ENCODE peak calls at places on chromosomes 11 and 22, in nine cellular contexts. One of them, this sample, is unnamed.

GRCh38 chr11:110251837-110252236 is 44.6 kb downstream of the RDX start:
- DNase-seq in A549: peak; percentile 5
- DNase-seq in nephron progenitor cell: no peak
- DNase-seq in HEK293T: no peak
- DNase-seq in fibroblast of the conjunctiva: peak; percentile 37
- DNase-seq in Kasumi-1: no peak
- DNase-seq in Calu3: peak; percentile 5
- DNase-seq in GM03348: peak; percentile 13
- DNase-seq in heart right ventricle: peak; percentile 43
- DNase-seq in this sample: peak; percentile 14

GRCh38 chr22:36328635-36329216 is 59.0 kb downstream of the MYH9 start:
- DNase-seq in HEK293T: no peak
- DNase-seq in fibroblast of the conjunctiva: no peak
- DNase-seq in nephron progenitor cell: no peak
- DNase-seq in A549: peak; percentile 14
- DNase-seq in Calu3: no peak
- DNase-seq in Kasumi-1: no peak
- DNase-seq in GM03348: peak; percentile 37
- DNase-seq in heart right ventricle: peak; percentile 71
- DNase-seq in this sample: peak; percentile 60

GRCh38 chr11:132312161-132312560 is 941.7 kb downstream of the NTM start:
- DNase-seq in GM03348: peak; percentile 32
- DNase-seq in heart right ventricle: no peak
- DNase-seq in A549: no peak
- DNase-seq in Kasumi-1: no peak
- DNase-seq in nephron progenitor cell: no peak
- DNase-seq in Calu3: no peak
- DNase-seq in fibroblast of the conjunctiva: peak; percentile 2
- DNase-seq in HEK293T: no peak
- DNase-seq in this sample: peak; percentile 21

GRCh38 chr11:50088231-50088630 is 55.6 kb downstream of the OR4C45 start:
- DNase-seq in GM03348: no peak
- DNase-seq in A549: no peak
- DNase-seq in heart right ventricle: no peak
- DNase-seq in fibroblast of the conjunctiva: no peak
- DNase-seq in Kasumi-1: no peak
- DNase-seq in Calu3: no peak
- DNase-seq in nephron progenitor cell: no peak
- DNase-seq in HEK293T: no peak
- DNase-seq in this sample: no peak

GRCh38 chr11:4891996-4892640 is 10.4 kb downstream of the OR51T1 start:
- DNase-seq in Calu3: no peak
- DNase-seq in Kasumi-1: no peak
- DNase-seq in nephron progenitor cell: no peak
- DNase-seq in fibroblast of the conjunctiva: peak; percentile 56
- DNase-seq in heart right ventricle: no peak
- DNase-seq in GM03348: peak; percentile 60
- DNase-seq in HEK293T: no peak
- DNase-seq in A549: peak; percentile 2
- DNase-seq in this sample: peak; percentile 70

GRCh38 chr11:92628401-92629292 is 340.8 kb upstream of the MTNR1B start:
- DNase-seq in nephron progenitor cell: no peak
- DNase-seq in A549: no peak
- DNase-seq in Calu3: no peak
- DNase-seq in heart right ventricle: no peak
- DNase-seq in Kasumi-1: peak; percentile 1
- DNase-seq in GM03348: peak; percentile 57
- DNase-seq in HEK293T: no peak
- DNase-seq in fibroblast of the conjunctiva: no peak
- DNase-seq in this sample: peak; percentile 15

GRCh38 chr11:34810107-34810562 is 106.0 kb downstream of the APIP start:
- DNase-seq in A549: no peak
- DNase-seq in heart right ventricle: no peak
- DNase-seq in HEK293T: no peak
- DNase-seq in GM03348: no peak
- DNase-seq in nephron progenitor cell: no peak
- DNase-seq in Calu3: no peak
- DNase-seq in fibroblast of the conjunctiva: no peak
- DNase-seq in Kasumi-1: no peak
- DNase-seq in this sample: no peak

GRCh38 chr11:72391638-72392423 is 42.5 kb downstream of the CLPB start:
- DNase-seq in Calu3: no peak
- DNase-seq in Kasumi-1: no peak
- DNase-seq in HEK293T: no peak
- DNase-seq in A549: no peak
- DNase-seq in GM03348: no peak
- DNase-seq in nephron progenitor cell: peak; percentile 40
- DNase-seq in fibroblast of the conjunctiva: no peak
- DNase-seq in heart right ventricle: no peak
- DNase-seq in this sample: no peak

GRCh38 chr22:48921411-48921903 is 906.2 kb downstream of the BRD1 start:
- DNase-seq in Calu3: no peak
- DNase-seq in HEK293T: no peak
- DNase-seq in A549: no peak
- DNase-seq in heart right ventricle: no peak
- DNase-seq in GM03348: no peak
- DNase-seq in Kasumi-1: no peak
- DNase-seq in fibroblast of the conjunctiva: no peak
- DNase-seq in nephron progenitor cell: no peak
- DNase-seq in this sample: no peak

GRCh38 chr22:30310881-30311771 is 15.6 kb downstream of the TBC1D10A start:
- DNase-seq in HEK293T: no peak
- DNase-seq in nephron progenitor cell: no peak
- DNase-seq in heart right ventricle: peak; percentile 85
- DNase-seq in Calu3: no peak
- DNase-seq in Kasumi-1: no peak
- DNase-seq in fibroblast of the conjunctiva: peak; percentile 49
- DNase-seq in GM03348: peak; percentile 77
- DNase-seq in A549: no peak
- DNase-seq in this sample: peak; percentile 69

GRCh38 chr11:1238767-1239595 is 16.1 kb downstream of the MUC5B start:
- DNase-seq in Kasumi-1: no peak
- DNase-seq in GM03348: no peak
- DNase-seq in nephron progenitor cell: peak; percentile 89
- DNase-seq in fibroblast of the conjunctiva: no peak
- DNase-seq in HEK293T: peak; percentile 36
- DNase-seq in Calu3: no peak
- DNase-seq in heart right ventricle: no peak
- DNase-seq in A549: no peak
- DNase-seq in this sample: no peak

GRCh38 chr11:18534230-18534629 is 7.5 kb upstream of the TSG101 start:
- DNase-seq in heart right ventricle: no peak
- DNase-seq in HEK293T: no peak
- DNase-seq in A549: no peak
- DNase-seq in GM03348: no peak
- DNase-seq in Calu3: no peak
- DNase-seq in Kasumi-1: no peak
- DNase-seq in nephron progenitor cell: no peak
- DNase-seq in fibroblast of the conjunctiva: no peak
- DNase-seq in this sample: no peak

GRCh38 chr11:17700991-17701390 is 18.4 kb upstream of the MYOD1 start:
- DNase-seq in heart right ventricle: no peak
- DNase-seq in A549: no peak
- DNase-seq in nephron progenitor cell: no peak
- DNase-seq in GM03348: no peak
- DNase-seq in fibroblast of the conjunctiva: no peak
- DNase-seq in Kasumi-1: no peak
- DNase-seq in HEK293T: no peak
- DNase-seq in Calu3: no peak
- DNase-seq in this sample: no peak

GRCh38 chr22:46463435-46464227 is 73.8 kb downstream of the CELSR1 start:
- DNase-seq in Calu3: no peak
- DNase-seq in Kasumi-1: no peak
- DNase-seq in nephron progenitor cell: no peak
- DNase-seq in HEK293T: no peak
- DNase-seq in GM03348: no peak
- DNase-seq in fibroblast of the conjunctiva: no peak
- DNase-seq in heart right ventricle: no peak
- DNase-seq in A549: no peak
- DNase-seq in this sample: no peak

GRCh38 chr11:9138133-9138453 is 46.7 kb upstream of the SCUBE2 start:
- DNase-seq in HEK293T: no peak
- DNase-seq in Kasumi-1: no peak
- DNase-seq in Calu3: no peak
- DNase-seq in fibroblast of the conjunctiva: no peak
- DNase-seq in heart right ventricle: no peak
- DNase-seq in A549: no peak
- DNase-seq in GM03348: no peak
- DNase-seq in nephron progenitor cell: no peak
- DNase-seq in this sample: no peak

GRCh38 chr11:77705195-77705876 is 67.7 kb upstream of the CLNS1A start:
- DNase-seq in Kasumi-1: peak; percentile 35
- DNase-seq in GM03348: no peak
- DNase-seq in fibroblast of the conjunctiva: no peak
- DNase-seq in heart right ventricle: no peak
- DNase-seq in nephron progenitor cell: no peak
- DNase-seq in HEK293T: no peak
- DNase-seq in A549: peak; percentile 17
- DNase-seq in Calu3: peak; percentile 79
- DNase-seq in this sample: peak; percentile 10

GRCh38 chr11:82939456-82939855 is 37.9 kb downstream of the DDIAS start:
- DNase-seq in nephron progenitor cell: no peak
- DNase-seq in GM03348: no peak
- DNase-seq in Kasumi-1: no peak
- DNase-seq in heart right ventricle: no peak
- DNase-seq in Calu3: no peak
- DNase-seq in fibroblast of the conjunctiva: no peak
- DNase-seq in HEK293T: no peak
- DNase-seq in A549: no peak
- DNase-seq in this sample: no peak

GRCh38 chr22:32063701-32064100 is 20.6 kb downstream of the SLC5A1 start:
- DNase-seq in Kasumi-1: no peak
- DNase-seq in nephron progenitor cell: no peak
- DNase-seq in heart right ventricle: no peak
- DNase-seq in fibroblast of the conjunctiva: no peak
- DNase-seq in A549: no peak
- DNase-seq in GM03348: no peak
- DNase-seq in Calu3: no peak
- DNase-seq in HEK293T: no peak
- DNase-seq in this sample: no peak

GRCh38 chr11:119776031-119776636 is 47.1 kb upstream of the NECTIN1 start:
- DNase-seq in GM03348: no peak
- DNase-seq in Kasumi-1: no peak
- DNase-seq in heart right ventricle: no peak
- DNase-seq in A549: no peak
- DNase-seq in HEK293T: no peak
- DNase-seq in nephron progenitor cell: no peak
- DNase-seq in fibroblast of the conjunctiva: no peak
- DNase-seq in Calu3: no peak
- DNase-seq in this sample: no peak

GRCh38 chr11:35526370-35526792 is 965 bp upstream of the PAMR1 start:
- DNase-seq in GM03348: no peak
- DNase-seq in A549: no peak
- DNase-seq in Calu3: no peak
- DNase-seq in Kasumi-1: no peak
- DNase-seq in nephron progenitor cell: peak; percentile 23
- DNase-seq in heart right ventricle: no peak
- DNase-seq in fibroblast of the conjunctiva: peak; percentile 54
- DNase-seq in HEK293T: peak; percentile 60
- DNase-seq in this sample: no peak

GRCh38 chr11:128610765-128611617 is 23.6 kb upstream of the ETS1 start:
- DNase-seq in heart right ventricle: peak; percentile 63
- DNase-seq in fibroblast of the conjunctiva: no peak
- DNase-seq in nephron progenitor cell: no peak
- DNase-seq in Calu3: no peak
- DNase-seq in Kasumi-1: no peak
- DNase-seq in A549: no peak
- DNase-seq in HEK293T: no peak
- DNase-seq in GM03348: no peak
- DNase-seq in this sample: no peak

GRCh38 chr11:93686812-93687211 is 25.3 kb downstream of the CEP295 start:
- DNase-seq in fibroblast of the conjunctiva: peak; percentile 26
- DNase-seq in heart right ventricle: no peak
- DNase-seq in GM03348: peak; percentile 70
- DNase-seq in Calu3: no peak
- DNase-seq in A549: no peak
- DNase-seq in HEK293T: no peak
- DNase-seq in Kasumi-1: no peak
- DNase-seq in nephron progenitor cell: no peak
- DNase-seq in this sample: peak; percentile 18

GRCh38 chr11:33531743-33532181 is 168.9 kb downstream of the C11orf91 start:
- DNase-seq in Kasumi-1: no peak
- DNase-seq in Calu3: no peak
- DNase-seq in HEK293T: no peak
- DNase-seq in A549: no peak
- DNase-seq in nephron progenitor cell: no peak
- DNase-seq in fibroblast of the conjunctiva: no peak
- DNase-seq in GM03348: peak; percentile 88
- DNase-seq in heart right ventricle: peak; percentile 8
- DNase-seq in this sample: peak; percentile 69

GRCh38 chr11:73308003-73308962 is at the start of gene ARHGEF17:
- DNase-seq in A549: peak; percentile 71
- DNase-seq in nephron progenitor cell: peak; percentile 82
- DNase-seq in fibroblast of the conjunctiva: peak; percentile 55
- DNase-seq in Kasumi-1: peak; percentile 72
- DNase-seq in GM03348: peak; percentile 92
- DNase-seq in heart right ventricle: peak; percentile 87
- DNase-seq in Calu3: peak; percentile 66
- DNase-seq in HEK293T: peak; percentile 67
- DNase-seq in this sample: peak; percentile 85

GRCh38 chr11:131253885-131254204 is 116.6 kb upstream of the NTM start:
- DNase-seq in heart right ventricle: no peak
- DNase-seq in nephron progenitor cell: no peak
- DNase-seq in GM03348: no peak
- DNase-seq in Calu3: no peak
- DNase-seq in Kasumi-1: no peak
- DNase-seq in A549: no peak
- DNase-seq in fibroblast of the conjunctiva: no peak
- DNase-seq in HEK293T: no peak
- DNase-seq in this sample: no peak

GRCh38 chr22:26617251-26618199 is at the start of gene CRYBB1:
- DNase-seq in GM03348: peak; percentile 65
- DNase-seq in heart right ventricle: peak; percentile 12
- DNase-seq in A549: no peak
- DNase-seq in nephron progenitor cell: no peak
- DNase-seq in Calu3: no peak
- DNase-seq in fibroblast of the conjunctiva: no peak
- DNase-seq in Kasumi-1: peak; percentile 49
- DNase-seq in HEK293T: no peak
- DNase-seq in this sample: no peak

GRCh38 chr11:60786811-60787567 is 1.9 kb downstream of the MS4A10 start:
- DNase-seq in nephron progenitor cell: no peak
- DNase-seq in GM03348: peak; percentile 51
- DNase-seq in heart right ventricle: peak; percentile 85
- DNase-seq in Kasumi-1: no peak
- DNase-seq in fibroblast of the conjunctiva: no peak
- DNase-seq in HEK293T: no peak
- DNase-seq in A549: no peak
- DNase-seq in Calu3: no peak
- DNase-seq in this sample: peak; percentile 63

GRCh38 chr11:105000167-105000566 is 22.8 kb downstream of the CASP5 start:
- DNase-seq in nephron progenitor cell: no peak
- DNase-seq in GM03348: peak; percentile 10
- DNase-seq in fibroblast of the conjunctiva: no peak
- DNase-seq in Calu3: peak; percentile 23
- DNase-seq in Kasumi-1: no peak
- DNase-seq in A549: no peak
- DNase-seq in HEK293T: peak; percentile 10
- DNase-seq in heart right ventricle: no peak
- DNase-seq in this sample: no peak

GRCh38 chr11:91527380-91528030 is 697.1 kb upstream of the FAT3 start:
- DNase-seq in fibroblast of the conjunctiva: no peak
- DNase-seq in HEK293T: no peak
- DNase-seq in GM03348: no peak
- DNase-seq in Kasumi-1: no peak
- DNase-seq in heart right ventricle: no peak
- DNase-seq in Calu3: no peak
- DNase-seq in nephron progenitor cell: no peak
- DNase-seq in A549: no peak
- DNase-seq in this sample: no peak

GRCh38 chr11:2928605-2929510 is at the start of gene PHLDA2:
- DNase-seq in Kasumi-1: no peak
- DNase-seq in heart right ventricle: peak; percentile 39
- DNase-seq in fibroblast of the conjunctiva: peak; percentile 30
- DNase-seq in Calu3: peak; percentile 81
- DNase-seq in A549: peak; percentile 64
- DNase-seq in nephron progenitor cell: peak; percentile 59
- DNase-seq in GM03348: peak; percentile 88
- DNase-seq in HEK293T: peak; percentile 66
- DNase-seq in this sample: peak; percentile 95

GRCh38 chr11:77082838-77083552 is 16.2 kb downstream of the CAPN5 start:
- DNase-seq in fibroblast of the conjunctiva: no peak
- DNase-seq in Kasumi-1: peak; percentile 95
- DNase-seq in HEK293T: no peak
- DNase-seq in heart right ventricle: peak; percentile 62
- DNase-seq in A549: no peak
- DNase-seq in GM03348: peak; percentile 80
- DNase-seq in nephron progenitor cell: no peak
- DNase-seq in Calu3: no peak
- DNase-seq in this sample: peak; percentile 62

This sample was measured in AG08396.